ENCODE peak calls at places on chromosomes 6 and 20, in five cellular contexts. I is astrocyte, T is gastrocnemius medialis, J is small intestine, U is adipocyte. W is an unnamed sample.
A peak's percentile ranks its signal among the peaks of the same experiment; 100 is the strongest.

GRCh38 chr6:166898910-166899309 is 57.4 kb downstream of the RNASET2 start:
- DNase-seq in T (no peak), U (no peak), J (no peak), I (no peak), W (no peak)

GRCh38 chr6:42783177-42783875 is 1.5 kb downstream of the BICRAL start:
- DNase-seq in U (peak; percentile 83), T (peak; percentile 41), J (peak; percentile 67), I (peak; percentile 33), W (peak; percentile 53)

GRCh38 chr6:46376562-46376969 is 114.7 kb downstream of the RCAN2 start:
- DNase-seq in I (no peak), T (no peak), J (no peak), U (no peak), W (no peak)

GRCh38 chr20:63167026-63167917 is 48.7 kb downstream of the YTHDF1 start:
- DNase-seq in T (no peak), J (no peak), U (no peak), I (no peak), W (no peak)

GRCh38 chr6:130178692-130179091 is 44.1 kb downstream of the SAMD3 start:
- DNase-seq in I (peak; percentile 97), J (peak; percentile 7), U (peak; percentile 72), T (no peak), W (peak; percentile 75)

GRCh38 chr20:36391456-36391855 is 85.3 kb downstream of the DLGAP4 start:
- DNase-seq in J (no peak), T (no peak), U (peak; percentile 11), I (no peak), W (no peak)

GRCh38 chr20:10665791-10666190 is 8.0 kb downstream of the JAG1 start:
- DNase-seq in J (no peak), U (no peak), I (no peak), T (no peak), W (no peak)

GRCh38 chr6:99458319-99458718 is 33.2 kb upstream of the PNISR start:
- DNase-seq in J (peak; percentile 31), I (peak; percentile 7), T (no peak), U (peak; percentile 28), W (no peak)

DNA sequence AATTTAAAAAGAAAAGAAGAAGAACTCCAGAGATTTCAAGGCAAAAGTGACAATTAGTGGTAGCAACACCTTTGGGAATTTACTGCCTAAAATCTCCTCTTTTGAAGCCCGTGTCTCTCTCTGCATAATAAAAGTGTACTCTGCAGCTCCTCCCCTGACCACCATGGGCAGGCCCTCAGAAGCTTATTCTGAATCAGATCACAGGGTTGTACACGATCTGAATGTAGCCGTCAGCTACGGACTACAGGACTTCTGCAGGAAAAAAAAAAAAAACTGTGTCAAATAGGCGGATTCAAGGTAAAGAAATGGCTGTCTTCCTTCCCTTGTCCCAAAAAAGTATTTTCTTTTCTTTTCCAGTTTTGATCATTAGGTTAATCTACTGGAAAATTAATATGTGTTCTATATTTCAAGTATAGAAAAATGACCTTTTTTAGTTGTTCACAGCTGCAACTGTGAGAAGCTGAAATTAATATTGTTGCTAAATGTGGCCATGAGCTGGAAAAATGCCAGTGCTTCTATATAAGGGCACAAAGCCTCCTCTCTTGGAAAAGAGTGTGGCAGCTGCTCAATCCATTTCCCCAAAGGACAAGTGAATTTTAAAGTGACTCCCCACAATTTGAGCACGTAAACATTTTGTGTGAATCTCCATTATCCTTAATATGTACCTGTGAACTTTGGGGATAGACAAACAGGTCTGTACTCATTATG is 397.4 kb downstream of the C6orf118 start:
- DNase-seq in U (no peak), I (no peak), J (no peak), T (no peak), W (peak; percentile 2)
- H3K4me3 ChIP-seq in U (no peak overlapping the region), I (no peak overlapping the region), J (no peak overlapping the region), T (peak overlapping the region; percentile 31), W (peak overlapping the region; percentile 23)

DNA sequence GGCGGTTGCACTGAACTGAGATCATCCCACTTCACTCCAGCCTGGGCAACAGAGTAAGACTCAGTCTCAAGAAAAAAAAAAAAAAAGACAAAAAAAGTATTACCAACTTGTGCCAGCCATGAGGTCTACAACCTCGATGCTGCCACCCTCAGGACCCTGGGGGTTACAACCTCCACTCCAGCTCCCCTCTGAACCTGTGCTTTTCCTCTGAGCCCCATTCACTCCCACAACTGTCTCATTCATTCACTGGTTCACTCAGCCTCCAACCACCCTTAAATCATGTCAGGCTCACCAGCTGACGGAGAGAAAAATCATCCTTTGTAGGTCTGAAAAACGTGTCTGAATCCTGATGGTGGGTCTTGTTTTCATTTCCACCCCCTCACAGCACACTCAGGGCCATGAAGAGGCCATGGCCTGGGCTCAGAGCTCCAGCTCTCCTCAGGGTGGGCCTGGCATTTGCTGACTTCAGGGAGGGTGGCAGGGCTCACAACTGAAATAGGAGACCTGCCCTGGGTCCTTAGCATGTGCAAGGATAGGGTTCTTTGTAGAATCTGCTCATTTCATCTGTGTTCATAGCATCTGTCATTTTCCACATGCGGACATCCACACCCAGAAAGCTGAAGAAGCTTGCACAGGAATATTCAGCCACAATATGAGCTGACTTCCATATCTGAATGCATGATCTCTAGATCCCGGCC is 1.9 kb upstream of the ULBP1 start:
- DNase-seq in T (no peak), U (no peak), I (no peak), J (no peak), W (peak; percentile 51)
- H3K27me3 ChIP-seq in T (peaks cover 48% of the 10 kb centered on the region), U (peaks cover 49% of the 10 kb centered on the region), I (peaks cover 47% of the 10 kb centered on the region), J (peaks cover 38% of the 10 kb centered on the region), W (no peaks in the 10 kb centered on the region)

DNA sequence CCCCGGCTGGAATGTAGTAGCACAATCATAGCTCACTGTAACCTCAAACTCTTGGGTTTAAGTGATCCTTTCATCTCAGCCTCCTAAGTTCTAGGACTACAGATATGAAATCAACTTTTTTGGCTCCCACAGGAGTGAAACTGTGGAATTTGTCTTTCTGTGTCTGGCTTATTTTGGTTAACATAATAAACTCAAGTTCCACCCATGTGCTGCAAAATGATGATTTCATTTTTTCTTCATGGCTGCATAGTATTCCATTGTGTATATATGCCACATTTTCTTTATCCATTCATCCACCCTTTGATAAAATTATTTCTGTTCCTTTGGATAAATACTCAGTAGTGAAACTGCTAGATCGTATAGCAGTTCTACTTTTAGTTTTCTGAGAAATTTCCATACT is 29.9 kb downstream of the RNGTT start:
- DNase-seq in I (no peak), J (no peak), U (no peak), T (no peak), W (no peak)
- H3K36me3 ChIP-seq in I (peaks cover 7% of the 10 kb centered on the region), J (peaks cover 8% of the 10 kb centered on the region), U (peaks cover 44% of the 10 kb centered on the region), T (peaks cover 39% of the 10 kb centered on the region), W (peaks cover 16% of the 10 kb centered on the region)

GRCh38 chr6:37109714-37110454 is 60.1 kb upstream of the PIM1 start:
- DNase-seq in U (no peak), I (no peak), T (peak; percentile 52), J (peak; percentile 30), W (no peak)
- H3K4me3 ChIP-seq in U (no peak overlapping the region), I (no peak overlapping the region), T (no peak overlapping the region), J (no peak overlapping the region), W (no peak overlapping the region)

DNA sequence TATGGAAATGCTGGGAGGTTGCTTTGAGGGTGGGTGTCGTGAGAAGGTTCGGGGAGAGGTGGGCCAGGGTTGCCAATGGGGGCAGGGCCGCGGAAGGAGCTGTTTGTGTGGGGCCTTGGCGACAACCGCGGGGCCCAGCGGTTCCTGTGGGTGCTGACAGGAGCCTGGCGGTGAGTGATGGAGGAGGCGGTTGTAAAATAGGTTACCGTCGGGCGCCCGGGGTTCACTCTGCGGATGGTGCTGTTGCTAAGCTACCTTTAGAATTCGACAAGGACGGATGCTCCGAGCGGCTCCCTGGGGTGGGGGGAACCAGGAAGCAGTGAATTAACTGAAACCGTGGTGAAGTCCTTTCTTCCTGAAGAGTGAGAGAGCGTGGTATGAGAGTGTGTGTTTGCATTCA is 61.8 kb downstream of the CDH22 start:
- DNase-seq in I (no peak), U (no peak), T (no peak), J (no peak), W (no peak)
- H3K27me3 ChIP-seq in I (peaks cover 52% of the 10 kb centered on the region), U (peaks cover 50% of the 10 kb centered on the region), T (peaks cover 20% of the 10 kb centered on the region), J (peaks cover 28% of the 10 kb centered on the region), W (peaks cover 66% of the 10 kb centered on the region)

DNA sequence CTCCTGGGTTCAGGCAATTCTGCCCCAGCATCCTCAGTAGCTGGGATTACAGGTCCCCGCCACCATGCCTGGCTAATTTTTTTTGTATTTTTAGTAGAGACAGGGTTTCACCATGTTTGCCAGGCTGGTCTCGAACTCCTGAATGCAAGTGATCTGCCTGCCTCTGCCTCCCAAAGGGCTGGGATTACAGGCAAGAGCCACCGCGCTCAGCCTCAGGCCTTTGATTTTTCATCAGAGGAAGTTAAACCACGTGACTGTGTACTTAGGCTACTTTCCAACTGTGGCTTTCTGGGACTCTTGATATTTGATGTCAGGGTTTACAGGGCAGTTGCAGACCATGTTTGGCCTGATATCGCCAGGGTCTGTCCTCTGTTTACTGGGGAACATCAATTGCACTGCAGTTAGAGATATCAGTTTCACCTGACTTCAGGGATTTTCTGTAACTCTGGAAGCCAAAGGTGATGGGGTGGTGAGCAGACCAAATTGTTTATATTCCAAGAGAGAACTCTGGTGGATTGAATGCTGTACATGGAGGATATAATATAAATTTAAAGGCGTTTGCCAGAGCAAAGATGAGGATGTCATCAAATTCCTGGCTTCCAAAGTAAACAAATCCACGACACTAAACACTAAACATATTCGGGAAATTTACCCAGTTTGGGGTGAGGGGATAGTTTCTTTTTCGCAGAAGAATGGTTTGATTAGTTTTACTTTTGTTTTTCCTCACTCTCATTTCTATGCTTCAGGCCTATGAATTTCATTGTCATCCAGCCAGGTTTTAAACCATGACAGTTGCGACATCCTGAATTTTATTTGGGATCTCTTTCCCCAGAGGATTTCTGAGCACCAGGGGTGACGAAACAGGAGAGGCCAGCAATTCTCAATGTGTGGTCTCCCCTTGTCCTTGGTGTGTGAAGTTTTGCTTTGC is 4.2 kb downstream of the PSMF1 start:
- DNase-seq in T (no peak), I (peak; percentile 11), U (peak; percentile 71), J (peak; percentile 72), W (peak; percentile 9)
- H3K36me3 ChIP-seq in T (peaks cover 24% of the 10 kb centered on the region), I (peaks cover 6% of the 10 kb centered on the region), U (peaks cover 35% of the 10 kb centered on the region), J (peaks cover 12% of the 10 kb centered on the region), W (peaks cover 6% of the 10 kb centered on the region)

DNA sequence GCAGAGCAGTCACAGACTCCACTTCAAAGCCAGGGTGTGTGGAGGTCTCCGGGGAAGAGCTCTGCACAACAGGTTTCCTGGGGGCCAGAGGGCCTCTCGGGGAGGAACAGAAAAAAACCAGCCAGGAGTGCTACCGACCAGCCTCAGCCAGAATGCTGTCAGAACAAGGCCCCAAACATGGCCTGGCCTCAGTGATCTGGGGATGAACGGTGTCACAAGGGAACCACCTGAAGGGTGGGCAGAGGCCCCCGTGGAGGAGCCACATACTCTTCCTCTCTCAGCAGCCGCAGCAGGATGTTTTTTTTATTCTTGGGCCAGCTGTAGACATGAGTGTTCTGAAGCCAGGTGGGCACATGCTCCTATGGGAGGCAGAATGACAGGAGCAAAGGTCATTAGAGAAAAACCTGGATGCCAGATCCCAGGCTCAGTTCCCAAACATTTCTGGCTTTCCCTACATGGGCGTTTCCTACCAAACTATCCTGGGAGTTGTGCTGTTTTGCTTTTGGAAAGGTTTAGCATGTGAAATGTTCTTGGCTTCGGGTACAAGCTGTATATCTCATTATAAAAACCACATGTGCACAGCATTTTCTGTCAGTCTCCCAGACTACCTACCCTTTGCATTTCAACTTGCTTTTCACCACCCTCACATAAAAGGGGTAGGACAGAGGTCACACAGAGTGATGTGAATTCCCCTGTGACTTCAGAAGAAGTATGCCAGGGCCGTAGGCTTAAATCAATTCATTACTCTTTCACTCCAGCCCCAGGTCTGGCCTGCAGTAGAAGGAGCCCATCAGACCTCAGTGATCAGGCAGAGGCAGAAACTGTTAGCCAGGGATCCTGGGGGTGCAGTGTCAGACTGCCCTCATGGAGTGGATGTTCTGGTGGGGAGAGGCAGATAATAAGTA is 46.2 kb downstream of the TRAF3IP2 start:
- DNase-seq in T (no peak), U (peak; percentile 86), J (no peak), I (no peak), W (no peak)
- H3K4me3 ChIP-seq in T (no peak overlapping the region), U (no peak overlapping the region), J (no peak overlapping the region), I (no peak overlapping the region), W (no peak overlapping the region)